ENCODE peak calls at places on chromosomes 5 and 9, in nine cellular contexts. B, I, L, N, Q, U, J, F and C are unnamed samples.

GRCh38 chr5:7467179-7467578 is 71.2 kb downstream of the ADCY2 start:
- DNase-seq in B (no peak), I (no peak), L (no peak), N (no peak), Q (no peak), U (no peak), J (no peak), F (no peak), C (no peak)

GRCh38 chr9:6214451-6214850 is 1.2 kb upstream of the IL33 start:
- DNase-seq in B (no peak), I (no peak), L (no peak), N (no peak), Q (no peak), U (no peak), J (no peak), F (no peak), C (peak)

GRCh38 chr9:133971121-133971951 is 20.8 kb downstream of the VAV2 start:
- DNase-seq in B (no peak), I (no peak), L (no peak), N (no peak), Q (no peak), U (peak), J (peak), F (peak), C (no peak)

GRCh38 chr5:38069360-38069759 is 189.0 kb upstream of the EGFLAM start:
- DNase-seq in B (peak), I (no peak), L (no peak), N (no peak), Q (no peak), U (no peak), J (no peak), F (peak), C (peak)

GRCh38 chr5:136129445-136129844 is 3.2 kb upstream of the SMAD5 start:
- DNase-seq in B (no peak), I (no peak), L (no peak), N (no peak), Q (no peak), U (no peak), J (no peak), F (no peak), C (no peak)

GRCh38 chr9:34663296-34663590 is 786 bp upstream of the CCL27 start:
- DNase-seq in B (no peak), I (no peak), L (no peak), N (no peak), Q (no peak), U (no peak), J (no peak), F (no peak), C (no peak)

GRCh38 chr5:102796481-102796880 is 41.4 kb downstream of the PAM start:
- DNase-seq in B (peak), I (no peak), L (no peak), N (no peak), Q (no peak), U (no peak), J (no peak), F (no peak), C (no peak)

GRCh38 chr5:168675883-168676408 is 96.8 kb upstream of the PANK3 start:
- DNase-seq in B (no peak), I (no peak), L (no peak), N (no peak), Q (no peak), U (no peak), J (no peak), F (no peak), C (no peak)

GRCh38 chr9:127049044-127049443 is 73.4 kb downstream of the ANGPTL2 start:
- DNase-seq in B (no peak), I (peak), L (peak), N (peak), Q (no peak), U (no peak), J (no peak), F (no peak), C (peak)

GRCh38 chr9:36924071-36924470 is 110.0 kb downstream of the PAX5 start:
- DNase-seq in B (peak), I (peak), L (no peak), N (peak), Q (no peak), U (no peak), J (no peak), F (no peak), C (peak)

GRCh38 chr9:109478204-109478563 is 19.9 kb downstream of the PTPN3 start:
- DNase-seq in B (no peak), I (no peak), L (no peak), N (no peak), Q (no peak), U (no peak), J (no peak), F (no peak), C (no peak)

GRCh38 chr9:113580041-113580953 is 116.8 kb downstream of the RGS3 start:
- DNase-seq in B (no peak), I (peak), L (no peak), N (no peak), Q (peak), U (no peak), J (peak), F (no peak), C (peak)
- H3K4me3 ChIP-seq in B (no peak), I (no peak), L (no peak), N (no peak), Q (peak), U (no peak), J (no peak), F (no peak), C (no peak)

GRCh38 chr9:129102791-129103594 is 7.6 kb downstream of the CRAT start:
- DNase-seq in B (peak), I (peak), L (peak), N (no peak), Q (peak), U (no peak), J (no peak), F (no peak), C (peak)
- TF ChIP-seq CTCF in B (peak), I (peak), L (peak), N (peak), Q (peak), U (peak), J (peak), F (no peak), C (peak)

GRCh38 chr5:141950207-141951005 is 7.6 kb downstream of the PCDH12 start:
- DNase-seq in B (no peak), I (no peak), L (no peak), N (no peak), Q (no peak), U (no peak), J (no peak), F (no peak), C (no peak)

GRCh38 chr5:141954193-141954592 is 3.8 kb downstream of the PCDH12 start:
- DNase-seq in B (no peak), I (no peak), L (no peak), N (no peak), Q (no peak), U (no peak), J (no peak), F (no peak), C (no peak)

GRCh38 chr5:141952030-141952429 is 6.0 kb downstream of the PCDH12 start:
- DNase-seq in B (no peak), I (no peak), L (no peak), N (no peak), Q (no peak), U (no peak), J (no peak), F (no peak), C (no peak)

GRCh38 chr5:141948812-141949211 is 9.2 kb downstream of the PCDH12 start:
- DNase-seq in B (no peak), I (no peak), L (no peak), N (no peak), Q (no peak), U (no peak), J (no peak), F (no peak), C (no peak)

GRCh38 chr5:141951341-141951781 is 6.6 kb downstream of the PCDH12 start:
- DNase-seq in B (no peak), I (no peak), L (peak), N (no peak), Q (no peak), U (no peak), J (no peak), F (no peak), C (no peak)
- H3K4me3 ChIP-seq in B (no peak), I (no peak), L (no peak), N (no peak), Q (peak), U (no peak), J (no peak), F (no peak), C (no peak)

GRCh38 chr5:142747034-142747433 is 23.1 kb upstream of the ARHGAP26 start:
- DNase-seq in B (no peak), I (no peak), L (no peak), N (peak), Q (no peak), U (no peak), J (no peak), F (no peak), C (no peak)
- TF ChIP-seq CTCF in B (no peak), I (no peak), L (no peak), N (no peak), Q (no peak), U (no peak), J (no peak), F (no peak), C (no peak)

DNA sequence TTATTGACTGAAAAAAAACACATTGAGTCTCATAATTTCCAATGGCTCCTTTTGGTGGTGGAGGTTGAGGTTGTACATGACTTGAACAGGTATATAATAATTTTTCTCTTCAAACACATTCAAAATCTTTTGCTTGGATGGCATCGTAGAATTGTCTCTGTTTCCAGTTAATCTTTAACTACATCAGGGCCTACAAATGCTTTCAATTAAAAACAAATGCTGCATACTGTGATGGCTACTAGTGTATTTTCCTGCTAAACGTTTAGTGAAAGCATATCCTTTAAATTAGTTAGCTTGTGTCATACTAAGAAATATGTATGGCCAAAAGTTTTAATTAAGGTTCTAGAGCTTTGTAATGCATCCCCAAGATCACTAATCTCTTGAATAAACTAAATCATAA is 313.8 kb downstream of the SLF1 start:
- DNase-seq in B (no peak), I (no peak), L (no peak), N (no peak), Q (no peak), U (no peak), J (no peak), F (no peak), C (no peak)
- H3K4me3 ChIP-seq in B (no peak), I (no peak), L (no peak), N (no peak), Q (no peak), U (no peak), J (no peak), F (no peak), C (no peak)